ENCODE peak calls at places on chromosomes 1 and 21, in seven cellular contexts. One of them, this sample, is unnamed.
A peak's percentile ranks its signal among the peaks of the same experiment; 100 is the strongest.

GRCh38 chr1:174800221-174800791 is 199.4 kb upstream of the CACYBP start:
- DNase-seq in tibial artery: no peak
- DNase-seq in cardiac muscle cell: peak; percentile 6
- DNase-seq in esophagus squamous epithelium: no peak
- DNase-seq in Karpas-422: no peak
- DNase-seq in CD8-positive, alpha-beta T cell: no peak
- DNase-seq in heart left ventricle: no peak
- DNase-seq in this sample: no peak

GRCh38 chr1:8374812-8375211 is 56.9 kb downstream of the SLC45A1 start:
- DNase-seq in tibial artery: no peak
- DNase-seq in cardiac muscle cell: peak; percentile 57
- DNase-seq in esophagus squamous epithelium: no peak
- DNase-seq in Karpas-422: peak; percentile 65
- DNase-seq in CD8-positive, alpha-beta T cell: no peak
- DNase-seq in heart left ventricle: no peak
- DNase-seq in this sample: no peak

GRCh38 chr1:25460020-25460419 is 29.3 kb downstream of the MACO1 start:
- DNase-seq in tibial artery: no peak
- DNase-seq in cardiac muscle cell: no peak
- DNase-seq in esophagus squamous epithelium: no peak
- DNase-seq in Karpas-422: no peak
- DNase-seq in CD8-positive, alpha-beta T cell: no peak
- DNase-seq in heart left ventricle: peak; percentile 48
- DNase-seq in this sample: no peak

GRCh38 chr1:119773711-119774241 is 5.1 kb upstream of the HMGCS2 start:
- DNase-seq in tibial artery: no peak
- DNase-seq in cardiac muscle cell: peak; percentile 59
- DNase-seq in esophagus squamous epithelium: no peak
- DNase-seq in Karpas-422: no peak
- DNase-seq in CD8-positive, alpha-beta T cell: no peak
- DNase-seq in heart left ventricle: no peak
- DNase-seq in this sample: no peak

GRCh38 chr1:36306210-36306901 is at the start of gene SH3D21:
- DNase-seq in tibial artery: peak; percentile 74
- DNase-seq in cardiac muscle cell: peak; percentile 33
- DNase-seq in esophagus squamous epithelium: no peak
- DNase-seq in Karpas-422: peak; percentile 76
- DNase-seq in CD8-positive, alpha-beta T cell: no peak
- DNase-seq in heart left ventricle: peak; percentile 50
- DNase-seq in this sample: no peak

GRCh38 chr1:175188936-175189335 is 3.6 kb downstream of the KIAA0040 start:
- DNase-seq in tibial artery: no peak
- DNase-seq in cardiac muscle cell: no peak
- DNase-seq in esophagus squamous epithelium: no peak
- DNase-seq in Karpas-422: peak; percentile 93
- DNase-seq in CD8-positive, alpha-beta T cell: no peak
- DNase-seq in heart left ventricle: peak; percentile 52
- DNase-seq in this sample: peak; percentile 32

GRCh38 chr1:205719762-205720161 is 30.2 kb downstream of the NUCKS1 start:
- DNase-seq in tibial artery: no peak
- DNase-seq in cardiac muscle cell: no peak
- DNase-seq in esophagus squamous epithelium: no peak
- DNase-seq in Karpas-422: no peak
- DNase-seq in CD8-positive, alpha-beta T cell: no peak
- DNase-seq in heart left ventricle: no peak
- DNase-seq in this sample: no peak

GRCh38 chr21:17780539-17780938 is 38.6 kb downstream of the C21orf91 start:
- DNase-seq in tibial artery: no peak
- DNase-seq in cardiac muscle cell: no peak
- DNase-seq in esophagus squamous epithelium: no peak
- DNase-seq in Karpas-422: no peak
- DNase-seq in CD8-positive, alpha-beta T cell: peak; percentile 27
- DNase-seq in heart left ventricle: no peak
- DNase-seq in this sample: peak; percentile 41

GRCh38 chr1:40653851-40654537 is 11.5 kb downstream of the RIMS3 start:
- DNase-seq in tibial artery: no peak
- DNase-seq in cardiac muscle cell: peak; percentile 17
- DNase-seq in esophagus squamous epithelium: no peak
- DNase-seq in Karpas-422: no peak
- DNase-seq in CD8-positive, alpha-beta T cell: no peak
- DNase-seq in heart left ventricle: no peak
- DNase-seq in this sample: no peak

GRCh38 chr1:106831511-106831910 is 225.0 kb upstream of the PRMT6 start:
- DNase-seq in tibial artery: no peak
- DNase-seq in cardiac muscle cell: peak; percentile 2
- DNase-seq in esophagus squamous epithelium: no peak
- DNase-seq in Karpas-422: no peak
- DNase-seq in CD8-positive, alpha-beta T cell: no peak
- DNase-seq in heart left ventricle: no peak
- DNase-seq in this sample: no peak

GRCh38 chr1:228957535-228957934 is 222.3 kb downstream of the RHOU start:
- DNase-seq in tibial artery: no peak
- DNase-seq in cardiac muscle cell: no peak
- DNase-seq in esophagus squamous epithelium: no peak
- DNase-seq in Karpas-422: no peak
- DNase-seq in CD8-positive, alpha-beta T cell: no peak
- DNase-seq in heart left ventricle: no peak
- DNase-seq in this sample: no peak

GRCh38 chr1:27604579-27605299 is 795 bp upstream of the AHDC1 start:
- DNase-seq in tibial artery: no peak
- DNase-seq in cardiac muscle cell: no peak
- DNase-seq in esophagus squamous epithelium: no peak
- DNase-seq in Karpas-422: no peak
- DNase-seq in CD8-positive, alpha-beta T cell: no peak
- DNase-seq in heart left ventricle: no peak
- DNase-seq in this sample: no peak

GRCh38 chr1:2255420-2256369 is 27.6 kb downstream of the SKI start:
- DNase-seq in tibial artery: no peak
- DNase-seq in cardiac muscle cell: peak; percentile 78
- DNase-seq in esophagus squamous epithelium: no peak
- DNase-seq in Karpas-422: peak; percentile 76
- DNase-seq in CD8-positive, alpha-beta T cell: peak; percentile 62
- DNase-seq in heart left ventricle: no peak
- DNase-seq in this sample: peak; percentile 76

GRCh38 chr1:98260839-98261238 is 340.0 kb upstream of the DPYD start:
- DNase-seq in tibial artery: no peak
- DNase-seq in cardiac muscle cell: no peak
- DNase-seq in esophagus squamous epithelium: no peak
- DNase-seq in Karpas-422: no peak
- DNase-seq in CD8-positive, alpha-beta T cell: no peak
- DNase-seq in heart left ventricle: no peak
- DNase-seq in this sample: no peak

GRCh38 chr1:183234660-183235476 is 48.8 kb downstream of the LAMC2 start:
- DNase-seq in tibial artery: peak; percentile 90
- DNase-seq in cardiac muscle cell: peak; percentile 98
- DNase-seq in esophagus squamous epithelium: no peak
- DNase-seq in Karpas-422: no peak
- DNase-seq in CD8-positive, alpha-beta T cell: no peak
- DNase-seq in heart left ventricle: peak; percentile 76
- DNase-seq in this sample: no peak

DNA sequence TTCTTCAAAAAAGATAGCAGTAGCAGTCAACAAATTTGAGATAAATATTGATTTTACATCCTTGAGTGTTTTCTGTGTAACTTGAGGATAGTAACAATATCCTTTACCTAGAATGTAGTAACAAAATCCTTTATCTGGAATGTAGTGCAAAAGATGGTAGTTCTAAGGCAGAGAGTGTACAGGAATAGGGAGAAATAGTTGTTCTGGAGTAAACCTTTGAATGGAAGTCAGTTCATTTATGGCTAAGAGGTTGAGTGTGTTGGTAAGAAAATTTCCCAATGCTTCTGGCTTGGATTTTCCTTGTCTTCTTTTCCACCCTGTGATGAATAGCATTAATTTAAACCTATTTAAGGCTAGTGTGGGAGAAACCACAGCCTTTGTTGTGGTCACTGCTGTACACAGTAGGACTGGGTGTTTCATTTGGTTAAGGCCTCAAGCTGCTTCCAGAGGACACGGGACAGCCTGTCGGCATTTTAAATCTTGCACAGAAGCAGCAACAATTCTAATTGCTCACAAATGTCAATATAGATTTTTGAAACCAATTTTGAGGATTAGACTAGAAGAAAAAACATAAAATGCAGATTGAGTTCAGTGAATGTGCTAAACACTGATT is 11.3 kb downstream of the NFIA start:
- DNase-seq in tibial artery: no peak
- DNase-seq in cardiac muscle cell: peak; percentile 49
- DNase-seq in esophagus squamous epithelium: no peak
- DNase-seq in Karpas-422: no peak
- DNase-seq in CD8-positive, alpha-beta T cell: no peak
- DNase-seq in heart left ventricle: no peak
- DNase-seq in this sample: no peak
- H3K4me1 ChIP-seq in tibial artery: peaks cover 50% of the 10 kb centered on the region
- H3K4me1 ChIP-seq in cardiac muscle cell: peaks cover 14% of the 10 kb centered on the region
- H3K4me1 ChIP-seq in esophagus squamous epithelium: peaks cover 96% of the 10 kb centered on the region
- H3K4me1 ChIP-seq in Karpas-422: peaks cover 64% of the 10 kb centered on the region
- H3K4me1 ChIP-seq in CD8-positive, alpha-beta T cell: no peaks in the 10 kb centered on the region
- H3K4me1 ChIP-seq in heart left ventricle: peaks cover 34% of the 10 kb centered on the region
- H3K4me1 ChIP-seq in this sample: no peaks in the 10 kb centered on the region

DNA sequence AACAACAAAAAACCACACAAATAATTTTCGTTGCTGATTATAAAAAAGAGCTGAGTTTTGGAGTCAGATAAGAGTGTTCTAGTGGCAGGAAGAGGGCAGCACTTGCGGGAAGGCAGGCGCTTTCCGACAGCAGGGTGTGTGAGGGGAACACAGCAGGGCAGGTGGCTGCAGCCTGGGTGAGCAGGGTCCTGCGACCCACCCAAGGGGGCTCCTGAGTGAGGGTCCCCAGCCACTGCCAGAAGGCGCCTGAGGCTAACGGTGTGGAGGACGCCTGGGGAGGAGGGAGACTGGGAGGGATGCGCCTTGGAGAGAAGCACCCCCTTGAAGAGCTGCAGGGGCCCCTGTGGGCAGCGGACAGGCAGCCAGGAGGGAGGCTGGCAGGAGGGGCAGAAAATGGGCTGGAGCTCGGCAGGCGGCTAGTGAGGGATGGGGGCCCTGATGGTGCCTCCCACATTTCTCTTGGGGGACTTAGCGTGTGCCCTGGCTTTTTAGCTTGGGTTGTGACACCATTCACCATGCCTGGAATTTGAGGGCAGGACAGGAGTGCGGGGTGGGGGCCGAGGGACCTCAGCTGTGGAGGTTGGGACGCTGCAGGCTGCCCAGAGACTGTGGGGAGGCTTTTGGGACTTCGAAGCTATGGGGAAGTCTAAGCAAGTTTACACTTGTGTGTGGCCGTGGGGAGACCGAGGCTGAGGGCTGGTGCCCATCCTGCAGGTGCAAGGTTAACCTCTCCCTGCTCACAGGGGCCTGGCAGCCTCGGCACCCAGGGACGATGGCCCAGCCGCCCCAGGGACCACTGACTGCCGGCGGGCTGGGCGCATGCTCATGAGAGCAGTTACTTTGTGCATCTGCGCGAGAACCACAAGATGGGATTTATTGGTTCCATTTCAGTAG is 111.4 kb downstream of the SIK1 start:
- DNase-seq in tibial artery: no peak
- DNase-seq in cardiac muscle cell: no peak
- DNase-seq in esophagus squamous epithelium: no peak
- DNase-seq in Karpas-422: no peak
- DNase-seq in CD8-positive, alpha-beta T cell: no peak
- DNase-seq in heart left ventricle: no peak
- DNase-seq in this sample: no peak
- H3K27ac ChIP-seq in tibial artery: no peak overlapping the region
- H3K27ac ChIP-seq in cardiac muscle cell: no peak overlapping the region
- H3K27ac ChIP-seq in esophagus squamous epithelium: no peak overlapping the region
- H3K27ac ChIP-seq in Karpas-422: no peak overlapping the region
- H3K27ac ChIP-seq in CD8-positive, alpha-beta T cell: no peak overlapping the region
- H3K27ac ChIP-seq in heart left ventricle: no peak overlapping the region
- H3K27ac ChIP-seq in this sample: no peak overlapping the region

DNA sequence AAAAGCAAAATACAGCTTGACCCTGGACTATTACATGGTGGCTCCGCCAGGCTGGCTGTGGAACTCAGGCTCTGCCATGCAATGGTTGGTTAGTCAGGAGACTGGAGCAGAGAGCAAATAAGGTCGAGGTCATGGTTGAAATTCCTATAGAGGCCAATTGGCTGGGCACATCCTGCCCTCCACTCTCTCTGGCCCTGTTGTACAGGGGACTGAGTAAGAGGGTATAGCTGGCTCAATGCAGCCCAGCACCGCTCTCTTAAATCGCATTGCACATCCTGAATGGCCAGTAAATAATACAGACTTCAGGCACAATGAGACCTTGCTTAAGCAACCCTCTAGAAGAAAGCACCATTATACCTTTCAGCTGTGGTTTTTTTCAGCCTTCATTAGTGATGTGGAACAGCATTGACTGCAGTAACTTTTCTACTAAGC is 59.3 kb upstream of the PPP2R5A start:
- DNase-seq in tibial artery: no peak
- DNase-seq in cardiac muscle cell: no peak
- DNase-seq in esophagus squamous epithelium: no peak
- DNase-seq in Karpas-422: no peak
- DNase-seq in CD8-positive, alpha-beta T cell: no peak
- DNase-seq in heart left ventricle: no peak
- DNase-seq in this sample: no peak
- H3K4me1 ChIP-seq in tibial artery: no peaks in the 10 kb centered on the region
- H3K4me1 ChIP-seq in cardiac muscle cell: peaks cover 20% of the 10 kb centered on the region
- H3K4me1 ChIP-seq in esophagus squamous epithelium: peaks cover 17% of the 10 kb centered on the region
- H3K4me1 ChIP-seq in Karpas-422: peaks cover 3% of the 10 kb centered on the region
- H3K4me1 ChIP-seq in CD8-positive, alpha-beta T cell: peaks cover 19% of the 10 kb centered on the region
- H3K4me1 ChIP-seq in heart left ventricle: peaks cover 4% of the 10 kb centered on the region
- H3K4me1 ChIP-seq in this sample: peaks cover 6% of the 10 kb centered on the region

GRCh38 chr1:225651376-225651871 is 1.5 kb downstream of the ENAH start:
- DNase-seq in tibial artery: no peak
- DNase-seq in cardiac muscle cell: peak; percentile 50
- DNase-seq in esophagus squamous epithelium: no peak
- DNase-seq in Karpas-422: no peak
- DNase-seq in CD8-positive, alpha-beta T cell: no peak
- DNase-seq in heart left ventricle: no peak
- DNase-seq in this sample: no peak

GRCh38 chr1:225652726-225653462 is at the start of gene ENAH:
- DNase-seq in tibial artery: peak; percentile 92
- DNase-seq in cardiac muscle cell: peak; percentile 90
- DNase-seq in esophagus squamous epithelium: no peak
- DNase-seq in Karpas-422: peak; percentile 49
- DNase-seq in CD8-positive, alpha-beta T cell: no peak
- DNase-seq in heart left ventricle: peak; percentile 88
- DNase-seq in this sample: no peak

GRCh38 chr1:225653463-225654276 is 747 bp upstream of the ENAH start:
- DNase-seq in tibial artery: peak; percentile 90
- DNase-seq in cardiac muscle cell: peak; percentile 79
- DNase-seq in esophagus squamous epithelium: no peak
- DNase-seq in Karpas-422: no peak
- DNase-seq in CD8-positive, alpha-beta T cell: no peak
- DNase-seq in heart left ventricle: peak; percentile 77
- DNase-seq in this sample: no peak

GRCh38 chr1:225651872-225652725 is 824 bp downstream of the ENAH start:
- DNase-seq in tibial artery: no peak
- DNase-seq in cardiac muscle cell: peak; percentile 46
- DNase-seq in esophagus squamous epithelium: no peak
- DNase-seq in Karpas-422: no peak
- DNase-seq in CD8-positive, alpha-beta T cell: no peak
- DNase-seq in heart left ventricle: no peak
- DNase-seq in this sample: no peak

DNA sequence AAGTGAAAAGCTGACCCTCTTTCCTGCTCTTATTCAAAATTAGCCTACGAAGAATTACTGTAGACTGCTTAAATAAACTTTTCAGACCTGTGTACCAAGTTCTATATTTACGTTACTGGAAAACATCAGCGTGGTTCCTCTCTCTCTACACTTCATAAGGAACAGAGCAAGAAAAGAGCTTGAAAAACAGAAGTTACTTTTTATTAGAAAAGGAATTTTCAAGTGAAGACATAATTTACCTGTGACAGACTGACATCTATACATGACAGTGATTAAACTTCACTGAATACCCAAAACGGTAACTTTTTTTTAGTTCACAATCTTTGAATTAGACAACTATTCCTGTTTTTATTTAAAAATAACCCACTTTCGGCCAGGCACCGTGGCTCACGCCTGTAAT is 2.7 kb downstream of the ENAH start:
- DNase-seq in tibial artery: no peak
- DNase-seq in cardiac muscle cell: no peak
- DNase-seq in esophagus squamous epithelium: no peak
- DNase-seq in Karpas-422: no peak
- DNase-seq in CD8-positive, alpha-beta T cell: no peak
- DNase-seq in heart left ventricle: no peak
- DNase-seq in this sample: no peak
- H3K27ac ChIP-seq in tibial artery: peak overlapping the region; percentile 100
- H3K27ac ChIP-seq in cardiac muscle cell: peak overlapping the region; percentile 35
- H3K27ac ChIP-seq in esophagus squamous epithelium: peak overlapping the region; percentile 97
- H3K27ac ChIP-seq in Karpas-422: no peak overlapping the region
- H3K27ac ChIP-seq in CD8-positive, alpha-beta T cell: no peak overlapping the region
- H3K27ac ChIP-seq in heart left ventricle: no peak overlapping the region
- H3K27ac ChIP-seq in this sample: no peak overlapping the region